ENCODE peak calls at places on chromosomes 11 and 22, in nine cellular contexts. O, W, C, D, Y, F, I, N and G are unnamed samples.

GRCh38 chr22:30650508-30651116 is 15.0 kb downstream of the SLC35E4 start:
- DNase-seq in C (no peak), F (no peak), Y (no peak), D (no peak), I (no peak), O (no peak), N (no peak), W (no peak), G (no peak)

GRCh38 chr22:44557064-44557748 is 59.2 kb upstream of the RTL6 start:
- DNase-seq in D (no peak), F (no peak), I (no peak), Y (no peak), C (no peak), N (no peak), O (no peak), W (no peak), G (no peak)

GRCh38 chr22:26995222-26995621 is 337.8 kb downstream of the MIAT start:
- DNase-seq in F (no peak), D (no peak), N (no peak), O (no peak), Y (peak; percentile 9), I (no peak), W (no peak), C (no peak), G (no peak)

GRCh38 chr22:21981874-21982273 is 713 bp downstream of the TOP3B start:
- DNase-seq in O (no peak), N (no peak), C (no peak), W (peak; percentile 6), I (peak; percentile 49), D (no peak), F (no peak), Y (no peak), G (peak; percentile 68)

GRCh38 chr22:25013634-25014033 is 61.1 kb downstream of the KIAA1671 start:
- DNase-seq in O (no peak), F (peak; percentile 68), D (no peak), Y (peak; percentile 81), W (peak; percentile 52), C (no peak), N (no peak), I (no peak), G (peak; percentile 74)

GRCh38 chr11:68165601-68166000 is 44.4 kb upstream of the CHKA start:
- DNase-seq in W (no peak), O (no peak), C (no peak), I (no peak), Y (no peak), F (no peak), N (no peak), D (no peak), G (no peak)

GRCh38 chr11:86761978-86762377 is 38.4 kb upstream of the PRSS23 start:
- DNase-seq in N (no peak), W (no peak), I (no peak), F (no peak), D (no peak), O (peak; percentile 72), C (no peak), Y (no peak), G (peak; percentile 74)

GRCh38 chr11:133978816-133979215 is 22.0 kb upstream of the IGSF9B start:
- DNase-seq in I (no peak), C (no peak), Y (no peak), D (no peak), W (peak; percentile 26), N (no peak), F (peak; percentile 15), O (peak; percentile 3), G (no peak)

GRCh38 chr11:91997178-91997577 is 227.4 kb upstream of the FAT3 start:
- DNase-seq in Y (peak; percentile 28), D (no peak), F (no peak), I (no peak), N (no peak), W (no peak), C (no peak), O (no peak), G (no peak)

GRCh38 chr11:110486176-110486575 is 56.4 kb downstream of the FDX1 start:
- DNase-seq in W (no peak), F (no peak), Y (no peak), D (no peak), O (no peak), I (no peak), N (no peak), C (no peak), G (no peak)

GRCh38 chr11:111663820-111664219 is 61.6 kb downstream of the SIK2 start:
- DNase-seq in Y (no peak), I (no peak), O (no peak), F (no peak), W (no peak), C (no peak), D (no peak), N (no peak), G (no peak)

GRCh38 chr22:32175751-32176644 is 16.9 kb upstream of the C22orf42 start:
- DNase-seq in D (peak; percentile 62), O (no peak), I (peak; percentile 73), C (no peak), W (no peak), F (no peak), N (no peak), Y (no peak), G (no peak)

GRCh38 chr11:120601566-120601965 is 90.0 kb downstream of the GRIK4 start:
- DNase-seq in C (no peak), W (no peak), Y (no peak), D (no peak), O (peak; percentile 55), I (no peak), N (no peak), F (peak; percentile 12), G (peak; percentile 83)

GRCh38 chr11:63920126-63920869 is 3.3 kb upstream of the RCOR2 start:
- DNase-seq in O (no peak), F (no peak), W (no peak), Y (peak; percentile 79), I (peak; percentile 76), N (no peak), C (peak; percentile 60), D (peak; percentile 62), G (peak; percentile 92)
- H2AFZ ChIP-seq in O (peak overlapping the region; percentile 91), F (no peak overlapping the region), W (no peak overlapping the region), Y (peak overlapping the region; percentile 66), I (no peak overlapping the region), N (no peak overlapping the region), C (no peak overlapping the region), D (no peak overlapping the region), G (no peak overlapping the region)

GRCh38 chr11:66950113-66950535 is 8.1 kb downstream of the PC start:
- DNase-seq in I (no peak), D (no peak), W (peak; percentile 81), O (peak; percentile 94), C (peak; percentile 87), F (peak; percentile 94), N (no peak), Y (peak; percentile 89), G (peak; percentile 84)
- H3K4me2 ChIP-seq in I (no peak overlapping the region), D (no peak overlapping the region), W (peak overlapping the region; percentile 0), O (no peak overlapping the region), C (no peak overlapping the region), F (no peak overlapping the region), N (no peak overlapping the region), Y (peak overlapping the region; percentile 19), G (no peak overlapping the region)

DNA sequence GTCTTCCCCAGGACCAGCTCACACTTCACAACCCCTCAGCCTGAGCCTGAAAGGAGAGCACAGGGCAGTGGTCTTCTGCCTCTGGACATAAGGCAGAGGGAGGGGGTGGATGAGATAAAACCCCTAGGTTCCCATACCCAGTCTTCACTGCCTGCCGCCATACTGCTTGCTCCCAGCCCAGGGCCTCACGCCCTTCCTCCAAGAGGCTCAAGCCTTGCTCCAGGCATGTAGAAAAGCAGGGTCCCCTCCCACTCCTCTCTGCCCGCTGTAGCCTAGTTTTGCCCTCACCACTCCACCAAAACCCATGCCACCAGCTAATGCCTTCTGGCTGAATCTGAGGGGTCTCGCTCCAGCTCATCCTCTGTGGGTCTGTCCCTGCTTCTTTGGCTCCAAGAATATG is 5.2 kb downstream of the ARRB1 start:
- DNase-seq in O (no peak), N (no peak), C (no peak), I (no peak), F (no peak), D (no peak), Y (no peak), W (no peak), G (no peak)
- H2AFZ ChIP-seq in O (no peak overlapping the region), N (no peak overlapping the region), C (no peak overlapping the region), I (no peak overlapping the region), F (no peak overlapping the region), D (no peak overlapping the region), Y (no peak overlapping the region), W (no peak overlapping the region), G (no peak overlapping the region)

DNA sequence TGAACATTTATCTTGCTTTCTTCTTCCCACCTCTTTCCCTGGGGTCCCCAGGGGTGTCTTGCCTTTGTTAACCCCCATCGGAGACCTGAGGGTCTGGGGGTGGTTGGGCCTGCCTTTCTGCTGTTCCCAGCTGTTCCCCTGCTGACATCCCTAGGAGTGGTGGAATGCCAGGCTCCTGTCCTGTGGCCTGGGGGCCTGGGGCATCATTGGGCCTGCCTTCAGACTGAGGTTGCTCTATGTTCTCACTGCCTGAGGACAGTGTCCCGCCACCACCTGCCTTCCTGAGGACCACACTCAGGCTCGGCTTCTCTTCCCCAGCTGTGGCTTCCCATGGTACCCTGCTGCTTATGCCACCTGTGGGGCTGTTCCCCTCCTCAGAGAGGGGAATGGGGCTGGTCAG is 1.1 kb upstream of the IL18BP start:
- DNase-seq in O (no peak), I (no peak), W (no peak), F (no peak), Y (no peak), C (no peak), D (no peak), N (no peak), G (no peak)
- H3K4me2 ChIP-seq in O (no peak overlapping the region), I (no peak overlapping the region), W (no peak overlapping the region), F (no peak overlapping the region), Y (no peak overlapping the region), C (no peak overlapping the region), D (no peak overlapping the region), N (no peak overlapping the region), G (no peak overlapping the region)

GRCh38 chr11:83364500-83365059 is 78.4 kb upstream of the CCDC90B start:
- DNase-seq in C (no peak), I (no peak), Y (no peak), D (no peak), N (no peak), O (no peak), F (peak; percentile 26), W (no peak), G (no peak)
- H2AFZ ChIP-seq in C (no peak overlapping the region), I (no peak overlapping the region), Y (no peak overlapping the region), D (no peak overlapping the region), N (no peak overlapping the region), O (no peak overlapping the region), F (no peak overlapping the region), W (no peak overlapping the region), G (no peak overlapping the region)